ENCODE peak calls at places on chromosomes 12 and 14, in eight cellular contexts. O is breast epithelium; B is T follicular helper cell; Z is PC-9; S is fibroblast of the aortic adventitia; W is stimulated activated naive CD8-positive, alpha-beta T cell treated with anti-CD3 and anti-CD28 coated beads, Interleukin-15, Interleukin-2, amounts not matched to agents 100 U/mL and 50 U/mL, for 24 hours; R is NCI-H510A treated with DMSO at 0.1 percent for 48 hours; G is stimulated activated CD8-positive, alpha-beta memory T cell treated with anti-CD3 and anti-CD28 coated beads, Interleukin-4, amount 100 ng/mL, for 4 hours. U is an unnamed sample.
A peak's percentile ranks its signal among the peaks of the same experiment; 100 is the strongest.

GRCh38 chr14:55832974-55833373 is 253.0 kb downstream of the KTN1 start:
- DNase-seq in O (no peak), W (no peak), B (no peak), Z (no peak), G (no peak), S (no peak), R (no peak), U (no peak)

GRCh38 chr14:65287264-65288131 is 125.0 kb upstream of the FUT8 start:
- DNase-seq in R (no peak), Z (no peak), W (peak; percentile 76), G (no peak), O (no peak), S (no peak), B (no peak), U (no peak)

GRCh38 chr14:61386173-61386772 is 64.9 kb downstream of the PRKCH start:
- DNase-seq in O (no peak), Z (no peak), W (no peak), R (no peak), G (no peak), S (no peak), B (no peak), U (no peak)

GRCh38 chr14:80136358-80136757 is 74.9 kb downstream of the DIO2 start:
- DNase-seq in O (no peak), W (no peak), G (no peak), S (no peak), B (no peak), R (no peak), Z (peak; percentile 46), U (peak; percentile 76)

GRCh38 chr14:24280797-24281460 is 9.5 kb upstream of the RABGGTA start:
- DNase-seq in B (no peak), R (no peak), W (no peak), G (no peak), Z (no peak), O (no peak), S (peak; percentile 57), U (no peak)

GRCh38 chr12:3658327-3659163 is 94.4 kb downstream of the CRACR2A start:
- DNase-seq in B (peak; percentile 11), S (peak; percentile 43), R (peak; percentile 14), G (no peak), O (no peak), W (peak; percentile 14), Z (no peak), U (no peak)

GRCh38 chr14:101564819-101565698 is 3.8 kb downstream of the DIO3 start:
- DNase-seq in G (no peak), B (no peak), S (no peak), W (no peak), R (no peak), Z (no peak), O (no peak), U (no peak)

GRCh38 chr12:109053382-109054123 is 1.2 kb downstream of the USP30 start:
- DNase-seq in R (no peak), S (peak; percentile 3), W (peak; percentile 34), O (no peak), Z (no peak), B (no peak), G (no peak), U (no peak)

GRCh38 chr12:12976366-12976765 is 23.7 kb downstream of the HEBP1 start:
- DNase-seq in Z (peak; percentile 86), R (no peak), W (no peak), B (no peak), O (no peak), G (no peak), S (peak; percentile 97), U (peak; percentile 35)

GRCh38 chr12:103208006-103208405 is 250.5 kb downstream of the ASCL1 start:
- DNase-seq in O (no peak), B (no peak), G (no peak), W (no peak), S (no peak), R (no peak), Z (no peak), U (no peak)

GRCh38 chr12:9406564-9407424 is 198.6 kb upstream of the PZP start:
- DNase-seq in B (no peak), S (no peak), R (no peak), O (no peak), G (no peak), W (no peak), Z (no peak), U (no peak)

GRCh38 chr14:104882991-104883660 is 18.1 kb downstream of the CEP170B start:
- DNase-seq in R (no peak), W (no peak), O (no peak), S (no peak), Z (no peak), G (no peak), B (no peak), U (no peak)

GRCh38 chr12:54304187-54304810 is 3.5 kb upstream of the NFE2 start:
- DNase-seq in B (no peak), G (no peak), S (peak; percentile 68), O (peak; percentile 74), Z (peak; percentile 82), R (no peak), W (peak; percentile 33), U (no peak)

GRCh38 chr12:104290855-104291254 is 12.7 kb upstream of the EID3 start:
- DNase-seq in G (no peak), S (peak; percentile 39), O (no peak), Z (peak; percentile 31), B (no peak), R (no peak), W (no peak), U (no peak)

GRCh38 chr12:30329281-30329680 is 366.4 kb downstream of the IPO8 start:
- DNase-seq in G (no peak), B (no peak), W (no peak), O (no peak), Z (no peak), S (peak; percentile 7), R (no peak), U (no peak)

GRCh38 chr12:57888407-57889157 is 42.1 kb upstream of the CTDSP2 start:
- DNase-seq in S (peak; percentile 76), Z (peak; percentile 85), O (peak; percentile 66), G (no peak), R (peak; percentile 88), B (no peak), W (no peak), U (peak; percentile 91)

GRCh38 chr14:72708708-72709475 is 185.0 kb downstream of the DPF3 start:
- DNase-seq in R (no peak), S (no peak), W (peak; percentile 13), G (no peak), B (no peak), Z (no peak), O (no peak), U (no peak)

GRCh38 chr14:54803396-54803795 is 99.2 kb downstream of the GCH1 start:
- DNase-seq in W (no peak), S (no peak), G (no peak), O (no peak), B (no peak), Z (no peak), R (no peak), U (no peak)

GRCh38 chr12:97943359-97943758 is 480.8 kb downstream of the RMST start:
- DNase-seq in W (no peak), G (no peak), Z (no peak), S (no peak), R (peak; percentile 21), B (no peak), O (no peak), U (no peak)

GRCh38 chr14:60114881-60115280 is 23.2 kb downstream of the PCNX4 start:
- DNase-seq in S (peak; percentile 49), G (no peak), B (no peak), W (no peak), Z (no peak), O (no peak), R (no peak), U (no peak)

GRCh38 chr12:22821985-22822384 is 197.0 kb downstream of the ETNK1 start:
- DNase-seq in S (peak; percentile 0), R (no peak), G (no peak), O (no peak), W (no peak), Z (no peak), B (no peak), U (no peak)

GRCh38 chr14:54877703-54878021 is 25.0 kb downstream of the GCH1 start:
- DNase-seq in W (no peak), O (no peak), S (no peak), R (no peak), B (no peak), G (no peak), Z (no peak), U (no peak)

GRCh38 chr12:26297386-26298070 is 102.2 kb downstream of the SSPN start:
- DNase-seq in Z (no peak), S (no peak), O (no peak), W (no peak), B (no peak), G (no peak), R (no peak), U (no peak)

GRCh38 chr12:12723681-12724420 is 6.7 kb downstream of the CDKN1B start:
- DNase-seq in O (no peak), G (no peak), S (peak; percentile 26), R (no peak), W (peak; percentile 55), B (peak; percentile 14), Z (no peak), U (no peak)

GRCh38 chr12:79482323-79482722 is 208.4 kb downstream of the PAWR start:
- DNase-seq in Z (no peak), G (no peak), S (no peak), R (no peak), O (no peak), W (no peak), B (no peak), U (no peak)

GRCh38 chr12:3134126-3134525 is 56.9 kb downstream of the TSPAN9 start:
- DNase-seq in G (no peak), O (no peak), S (no peak), B (no peak), Z (no peak), W (no peak), R (no peak), U (no peak)

GRCh38 chr12:131388164-131388795 is 322.6 kb upstream of the SFSWAP start:
- DNase-seq in S (no peak), B (no peak), G (no peak), O (no peak), R (no peak), Z (no peak), W (no peak), U (no peak)

U was measured in keratinocyte.